ENCODE peak calls at places on chromosomes 1 and 21, in seven cellular contexts. F, G, C, N, K, W and U are unnamed samples.

GRCh38 chr21:26169061-26169610 is 1.4 kb downstream of the APP start:
- DNase-seq in N (peak; percentile 44), K (peak; percentile 43), F (peak; percentile 71), W (peak; percentile 79), G (peak; percentile 41), C (peak; percentile 39), U (peak; percentile 74)

GRCh38 chr1:24694380-24694843 is 50.8 kb upstream of the CLIC4 start:
- DNase-seq in N (no peak), K (no peak), C (no peak), F (peak; percentile 53), G (peak; percentile 71), W (peak; percentile 88), U (no peak)

GRCh38 chr1:45656573-45657226 is 29.6 kb downstream of the GPBP1L1 start:
- DNase-seq in N (no peak), F (no peak), K (no peak), C (no peak), G (no peak), W (no peak), U (no peak)

GRCh38 chr21:32046191-32046590 is 173.4 kb downstream of the HUNK start:
- DNase-seq in C (no peak), K (no peak), F (no peak), N (no peak), W (no peak), G (no peak), U (peak; percentile 38)

GRCh38 chr1:215146252-215146975 is 63.9 kb downstream of the KCNK2 start:
- DNase-seq in G (no peak), K (no peak), F (peak; percentile 64), C (peak; percentile 11), W (peak; percentile 56), N (no peak), U (no peak)

GRCh38 chr1:32666866-32667566 is 16.0 kb downstream of the RBBP4 start:
- DNase-seq in G (no peak), N (peak; percentile 69), W (peak; percentile 22), F (no peak), C (no peak), K (no peak), U (no peak)

GRCh38 chr1:71303617-71304041 is 222.8 kb upstream of the ZRANB2 start:
- DNase-seq in K (no peak), G (no peak), N (no peak), W (no peak), F (no peak), C (no peak), U (no peak)

GRCh38 chr21:34967509-34968289 is 81.4 kb downstream of the RUNX1 start:
- DNase-seq in W (no peak), C (no peak), G (no peak), K (peak; percentile 1), F (peak; percentile 35), N (no peak), U (no peak)

GRCh38 chr1:230342019-230342418 is 84.1 kb downstream of the PGBD5 start:
- DNase-seq in C (no peak), K (no peak), G (no peak), W (no peak), F (no peak), N (no peak), U (no peak)

GRCh38 chr1:177872563-177872900 is 97.3 kb downstream of the SEC16B start:
- DNase-seq in C (no peak), F (no peak), N (no peak), K (no peak), G (no peak), W (no peak), U (no peak)

GRCh38 chr1:77834771-77835334 is 53.6 kb upstream of the NEXN start:
- DNase-seq in F (peak; percentile 72), K (no peak), G (peak; percentile 52), N (no peak), W (peak; percentile 85), C (peak; percentile 65), U (no peak)

GRCh38 chr1:42888013-42888633 is 41.7 kb downstream of the ZNF691 start:
- DNase-seq in W (no peak), G (no peak), K (no peak), N (no peak), C (no peak), F (no peak), U (no peak)

GRCh38 chr1:114112775-114113174 is 40.9 kb downstream of the SYT6 start:
- DNase-seq in K (no peak), N (no peak), C (no peak), F (no peak), G (no peak), W (no peak), U (no peak)

GRCh38 chr1:231526536-231526935 is 1.9 kb upstream of the TSNAX start:
- DNase-seq in G (no peak), W (no peak), K (no peak), C (no peak), F (no peak), N (no peak), U (no peak)

GRCh38 chr1:58727363-58727762 is 27.5 kb upstream of the MYSM1 start:
- DNase-seq in C (no peak), K (peak; percentile 33), F (peak; percentile 89), W (peak; percentile 66), N (no peak), G (no peak), U (no peak)

DNA sequence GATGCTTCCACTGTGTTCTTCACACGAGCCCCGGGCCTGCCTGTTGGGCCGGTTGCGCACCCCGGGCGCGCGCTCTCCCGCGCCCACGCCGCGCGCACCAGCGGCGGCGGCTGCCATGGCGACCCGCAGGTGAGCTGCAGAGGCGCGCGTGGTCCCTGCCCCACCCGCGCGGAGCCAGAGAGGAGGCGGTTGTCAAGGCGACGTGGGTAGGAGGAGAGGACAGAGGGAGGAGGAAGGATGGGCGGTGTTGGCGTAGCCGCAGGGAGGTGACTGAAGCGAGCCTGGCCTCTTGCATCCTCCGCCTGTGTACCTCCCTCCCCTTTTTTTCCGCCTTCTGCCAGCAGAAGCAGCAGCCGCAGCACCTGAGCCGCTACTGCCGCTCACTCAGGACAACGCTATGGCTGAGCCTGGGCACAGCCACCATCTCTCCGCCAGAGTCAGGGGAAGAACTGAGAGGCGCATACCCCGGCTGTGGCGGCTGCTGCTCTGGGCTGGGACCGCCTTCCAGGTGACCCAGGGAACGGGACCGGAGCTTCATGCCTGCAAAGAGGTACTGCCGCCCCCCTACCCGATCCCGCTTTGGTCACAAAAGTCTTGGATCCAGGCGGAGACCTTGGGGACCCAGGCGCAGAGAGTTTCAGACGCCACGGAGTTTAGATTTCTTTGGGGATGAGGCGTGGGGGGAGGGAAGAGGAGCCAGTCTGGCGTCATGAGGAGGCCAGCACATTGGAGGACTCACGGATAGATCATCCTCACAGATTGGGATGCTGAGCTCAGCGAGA is at the start of gene ELAPOR1:
- DNase-seq in N (peak; percentile 76), K (no peak), G (no peak), W (peak; percentile 47), F (peak; percentile 19), C (peak; percentile 19), U (no peak)
- H3K4me3 ChIP-seq in N (peak within 1 kb of the TSS; percentile 19), K (peak within 1 kb of the TSS; percentile 37), G (peak within 1 kb of the TSS; percentile 33), W (peak within 1 kb of the TSS; percentile 27), F (peak within 1 kb of the TSS; percentile 49), C (peak within 1 kb of the TSS; percentile 33), U (peak within 1 kb of the TSS; percentile 64)

DNA sequence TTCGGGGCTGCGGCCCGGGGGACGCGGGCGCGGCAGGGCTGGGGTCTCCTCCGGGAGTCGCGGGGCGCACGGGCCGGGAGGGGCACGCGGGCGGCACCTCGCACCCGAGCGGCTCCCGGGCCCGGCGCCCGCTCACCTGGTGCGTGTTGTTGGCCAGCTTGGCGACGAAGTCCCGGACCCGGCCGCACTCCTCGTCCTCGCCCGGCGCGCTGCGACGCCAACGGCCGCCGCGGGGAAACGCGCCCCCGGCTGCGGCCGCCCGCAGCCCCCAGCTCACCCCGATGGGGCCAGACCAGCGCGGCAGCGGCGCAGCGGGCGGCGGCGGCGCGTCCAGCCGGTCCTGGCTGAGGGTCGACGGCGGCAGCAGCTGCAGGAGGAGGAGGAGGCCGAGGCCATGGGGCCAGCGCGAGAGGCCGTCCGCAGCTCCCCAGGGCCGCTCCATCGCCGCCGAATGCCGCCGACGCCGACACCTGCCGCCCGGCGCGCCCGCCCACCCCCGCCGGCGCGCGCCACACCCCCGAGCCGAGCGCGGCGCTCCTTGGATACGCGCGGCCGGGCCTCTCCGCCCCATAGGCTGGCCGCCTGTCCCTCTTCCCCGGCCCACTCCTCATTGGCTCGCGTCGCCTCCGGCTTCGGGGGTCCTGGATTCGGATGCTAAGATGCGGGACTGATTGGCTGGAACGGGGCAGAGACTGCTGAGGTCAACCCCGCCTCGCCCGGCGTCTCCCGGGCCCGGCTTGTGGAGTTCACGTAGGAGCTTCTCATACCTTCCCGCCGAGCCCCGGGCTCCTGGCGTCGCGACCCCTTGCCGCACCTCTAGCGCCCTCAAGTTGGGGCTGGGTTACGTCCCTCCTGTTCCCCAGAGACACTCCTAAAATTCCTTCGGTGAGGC is at the start of gene SORT1:
- DNase-seq in G (peak; percentile 90), W (peak; percentile 87), C (peak; percentile 60), N (peak; percentile 84), K (peak; percentile 53), F (peak; percentile 83), U (peak; percentile 94)
- H3K27ac ChIP-seq in G (peak within 1 kb of the TSS; percentile 90), W (peak within 1 kb of the TSS; percentile 79), C (peak within 1 kb of the TSS; percentile 93), N (peak within 1 kb of the TSS; percentile 69), K (peak within 1 kb of the TSS; percentile 68), F (peak within 1 kb of the TSS; percentile 74), U (peak within 1 kb of the TSS; percentile 96)

GRCh38 chr1:110603058-110603457 is 3.1 kb downstream of the KCNA2 start:
- DNase-seq in C (no peak), F (no peak), W (no peak), N (no peak), K (no peak), G (no peak), U (no peak)

GRCh38 chr1:110605901-110606783 is at the start of gene KCNA2:
- DNase-seq in F (no peak), W (peak; percentile 46), C (no peak), N (no peak), G (peak; percentile 55), K (no peak), U (no peak)

GRCh38 chr1:110602466-110602865 is 3.7 kb downstream of the KCNA2 start:
- DNase-seq in W (no peak), C (peak; percentile 28), F (no peak), N (no peak), K (no peak), G (no peak), U (peak; percentile 49)

GRCh38 chr1:110605446-110605845 is 712 bp downstream of the KCNA2 start:
- DNase-seq in K (no peak), C (no peak), W (no peak), G (no peak), F (no peak), N (no peak), U (no peak)

GRCh38 chr1:110604586-110605148 is 1.5 kb downstream of the KCNA2 start:
- DNase-seq in C (no peak), F (no peak), G (no peak), K (no peak), W (no peak), N (no peak), U (no peak)
- H3K4me3 ChIP-seq in C (no peak overlapping the region), F (no peak overlapping the region), G (no peak overlapping the region), K (no peak overlapping the region), W (no peak overlapping the region), N (no peak overlapping the region), U (no peak overlapping the region)

DNA sequence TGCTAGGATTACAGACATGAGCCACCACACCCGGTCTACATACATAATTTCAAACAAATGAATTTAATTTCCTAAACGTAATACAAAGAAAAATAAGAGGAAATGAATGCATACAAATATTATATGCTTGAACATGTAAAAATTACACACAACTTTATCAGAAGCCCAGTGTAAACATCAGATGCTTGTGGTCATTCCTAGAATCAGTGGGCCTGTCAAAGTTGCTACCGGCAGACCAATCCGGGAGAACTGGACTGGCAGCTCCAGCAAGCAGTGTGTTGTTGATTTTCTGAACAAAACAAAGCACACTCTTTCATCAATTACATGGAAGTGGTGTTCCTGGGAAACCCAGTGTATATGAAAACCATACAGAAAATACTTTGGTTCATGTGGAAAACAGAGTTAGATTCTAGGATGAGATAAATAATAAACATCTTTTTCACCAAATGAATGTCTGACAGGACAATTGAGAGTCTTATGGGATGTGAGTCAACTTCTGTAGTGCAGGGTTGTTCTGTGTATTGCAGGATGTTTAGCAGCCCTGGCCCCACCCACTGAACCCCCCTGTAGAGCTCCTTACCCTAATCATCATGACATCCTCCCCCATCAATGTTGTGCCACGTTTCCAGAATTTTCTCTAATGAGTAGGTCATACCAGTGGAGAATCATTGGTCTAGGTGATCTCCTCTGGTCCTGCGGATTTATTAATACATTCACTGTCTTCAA is 33.8 kb downstream of the MFSD2A start:
- DNase-seq in C (no peak), N (no peak), K (no peak), F (peak; percentile 62), W (no peak), G (no peak), U (no peak)
- H3K27ac ChIP-seq in C (peak overlapping the region; percentile 80), N (no peak overlapping the region), K (no peak overlapping the region), F (no peak overlapping the region), W (no peak overlapping the region), G (no peak overlapping the region), U (no peak overlapping the region)